ENCODE peak calls at places on chromosomes 16 and 17, in eight cellular contexts. Y is T-helper 2 cell; N is HAP-1; I is CD4-positive, CD25-positive, alpha-beta regulatory T cell; X is GM18507; L is GM19239; Q is H1; H is posterior vena cava. K is an unnamed sample.

GRCh38 chr17:17723354-17724261 is 42.4 kb downstream of the RAI1 start:
- DNase-seq in Q (no peak), N (no peak), I (no peak), L (peak; percentile 65), X (no peak), Y (no peak), H (no peak), K (no peak)

GRCh38 chr16:66004706-66005105 is 361.8 kb upstream of the CDH5 start:
- DNase-seq in H (no peak), I (no peak), Y (no peak), N (no peak), X (no peak), L (no peak), Q (no peak), K (no peak)

GRCh38 chr17:22459953-22460350 is 767.6 kb downstream of the KCNJ18 start:
- DNase-seq in Y (no peak), X (no peak), Q (no peak), N (no peak), I (no peak), L (no peak), H (no peak), K (no peak)

GRCh38 chr17:18968945-18969887 is 17.3 kb downstream of the SLC5A10 start:
- DNase-seq in Y (no peak), X (no peak), Q (no peak), H (no peak), N (no peak), L (no peak), I (no peak), K (no peak)

GRCh38 chr17:80512233-80512632 is 32.4 kb upstream of the RPTOR start:
- DNase-seq in N (no peak), I (no peak), Y (no peak), Q (no peak), H (no peak), X (no peak), L (no peak), K (no peak)

GRCh38 chr16:78437352-78437968 is 338.0 kb downstream of the WWOX start:
- DNase-seq in X (peak; percentile 14), L (peak; percentile 35), Y (no peak), Q (no peak), H (no peak), N (peak; percentile 6), I (no peak), K (peak; percentile 9)

GRCh38 chr16:30394603-30395154 is 541 bp upstream of the ZNF48 start:
- DNase-seq in I (no peak), X (no peak), Y (no peak), L (no peak), N (no peak), Q (no peak), H (no peak), K (no peak)

GRCh38 chr16:19884611-19885455 is at the start of gene GPRC5B:
- DNase-seq in N (peak; percentile 58), Q (no peak), Y (peak; percentile 31), I (peak; percentile 36), L (peak; percentile 43), H (no peak), X (peak; percentile 5), K (peak; percentile 34)

GRCh38 chr17:33509331-33509730 is 216.2 kb upstream of the ASIC2 start:
- DNase-seq in H (no peak), I (no peak), Y (no peak), N (no peak), L (no peak), X (no peak), Q (no peak), K (no peak)

GRCh38 chr16:57284206-57284951 is at the start of gene PLLP:
- DNase-seq in Q (no peak), L (no peak), N (peak; percentile 18), Y (peak; percentile 30), X (no peak), H (no peak), I (peak; percentile 18), K (peak; percentile 25)

GRCh38 chr17:27456681-27457404 is 595 bp downstream of the KSR1 start:
- DNase-seq in L (no peak), N (peak; percentile 3), Q (no peak), X (no peak), I (no peak), H (peak; percentile 83), Y (no peak), K (no peak)

GRCh38 chr16:1534021-1535020 is 855 bp downstream of the TMEM204 start:
- DNase-seq in N (no peak), I (no peak), Q (no peak), H (no peak), X (no peak), Y (no peak), L (no peak), K (no peak)

GRCh38 chr16:89139907-89140361 is 31.6 kb upstream of the CDH15 start:
- DNase-seq in Y (no peak), X (no peak), N (no peak), L (no peak), I (no peak), H (peak; percentile 72), Q (no peak), K (no peak)

GRCh38 chr17:3924421-3925350 is 8.4 kb upstream of the P2RX1 start:
- DNase-seq in L (no peak), Y (no peak), Q (no peak), I (no peak), X (no peak), N (no peak), H (no peak), K (no peak)

GRCh38 chr17:42459256-42459982 is 741 bp downstream of the ATP6V0A1 start:
- DNase-seq in L (no peak), X (no peak), N (peak; percentile 60), H (peak; percentile 86), Y (no peak), I (no peak), Q (no peak), K (no peak)

GRCh38 chr16:14057878-14058382 is 13.2 kb upstream of the MRTFB start:
- DNase-seq in I (no peak), Q (no peak), N (no peak), X (no peak), L (no peak), H (no peak), Y (no peak), K (no peak)

GRCh38 chr16:56675685-56676210 is 6.1 kb downstream of the MT1H start:
- DNase-seq in Y (peak; percentile 36), N (no peak), Q (no peak), L (no peak), X (no peak), H (peak; percentile 69), I (peak; percentile 17), K (peak; percentile 47)

GRCh38 chr17:69669441-69670178 is 255.1 kb downstream of the MAP2K6 start:
- DNase-seq in I (no peak), N (no peak), L (no peak), Q (no peak), Y (no peak), H (no peak), X (no peak), K (no peak)

GRCh38 chr16:80144191-80144590 is 396.6 kb upstream of the DYNLRB2 start:
- DNase-seq in H (no peak), Y (no peak), X (peak; percentile 7), L (peak; percentile 18), I (no peak), Q (no peak), N (no peak), K (no peak)

GRCh38 chr16:50498756-50499155 is 49.4 kb upstream of the NKD1 start:
- DNase-seq in H (no peak), L (no peak), I (no peak), X (no peak), N (no peak), Q (no peak), Y (no peak), K (no peak)

GRCh38 chr17:58331815-58332719 is 3.5 kb upstream of the TSPOAP1 start:
- DNase-seq in Q (no peak), N (no peak), H (peak; percentile 95), I (peak; percentile 81), Y (peak; percentile 78), X (no peak), L (no peak), K (peak; percentile 78)

GRCh38 chr16:71421911-71422310 is 19.9 kb downstream of the TLE7 start:
- DNase-seq in Y (no peak), I (no peak), Q (no peak), H (peak; percentile 54), X (no peak), N (no peak), L (no peak), K (no peak)

GRCh38 chr16:85663891-85664321 is 24.8 kb downstream of the GINS2 start:
- DNase-seq in I (no peak), Y (no peak), L (no peak), N (no peak), Q (no peak), X (no peak), H (no peak), K (no peak)

GRCh38 chr17:9672266-9672665 is 26.9 kb downstream of the USP43 start:
- DNase-seq in Q (no peak), H (no peak), Y (no peak), X (no peak), I (no peak), L (no peak), N (no peak), K (no peak)

GRCh38 chr17:61130320-61130719 is 269.3 kb upstream of the TBX2 start:
- DNase-seq in X (no peak), Y (no peak), N (no peak), H (no peak), Q (no peak), L (no peak), I (no peak), K (no peak)

GRCh38 chr16:83713597-83713996 is 94.2 kb upstream of the HSBP1 start:
- DNase-seq in L (no peak), I (no peak), Q (no peak), N (no peak), X (no peak), H (no peak), Y (no peak), K (no peak)